ENCODE peak calls at places on chromosome 6, in four cellular contexts. One of them, this sample, is unnamed.
A peak's percentile ranks its signal among the peaks of the same experiment; 100 is the strongest.

GRCh38 chr6:89244237-89244985 is 27.3 kb upstream of the GABRR1 start:
- DNase-seq in SK-N-SH: no peak
- DNase-seq in cardiac fibroblast: no peak
- DNase-seq in ovary: no peak
- DNase-seq in this sample: no peak

GRCh38 chr6:79724816-79725215 is 93.7 kb downstream of the SH3BGRL2 start:
- DNase-seq in ovary: no peak
- DNase-seq in cardiac fibroblast: no peak
- DNase-seq in SK-N-SH: peak; percentile 8
- DNase-seq in this sample: no peak

GRCh38 chr6:188821-189655 is 103.2 kb upstream of the DUSP22 start:
- DNase-seq in ovary: peak; percentile 73
- DNase-seq in cardiac fibroblast: peak; percentile 83
- DNase-seq in SK-N-SH: peak; percentile 82
- DNase-seq in this sample: peak; percentile 72

GRCh38 chr6:137547186-137547585 is 53.0 kb upstream of the OLIG3 start:
- DNase-seq in ovary: no peak
- DNase-seq in cardiac fibroblast: no peak
- DNase-seq in SK-N-SH: no peak
- DNase-seq in this sample: no peak

GRCh38 chr6:48978016-48978415 is 485.0 kb downstream of the MMUT start:
- DNase-seq in ovary: no peak
- DNase-seq in SK-N-SH: no peak
- DNase-seq in cardiac fibroblast: peak; percentile 74
- DNase-seq in this sample: no peak

GRCh38 chr6:108564178-108564577 is 3.5 kb downstream of the FOXO3 start:
- DNase-seq in ovary: no peak
- DNase-seq in SK-N-SH: no peak
- DNase-seq in cardiac fibroblast: peak; percentile 97
- DNase-seq in this sample: no peak

GRCh38 chr6:111550953-111551352 is 54.7 kb downstream of the TRAF3IP2 start:
- DNase-seq in cardiac fibroblast: no peak
- DNase-seq in SK-N-SH: no peak
- DNase-seq in ovary: no peak
- DNase-seq in this sample: no peak

GRCh38 chr6:64376394-64376793 is 740.8 kb downstream of the PHF3 start:
- DNase-seq in ovary: no peak
- DNase-seq in SK-N-SH: no peak
- DNase-seq in cardiac fibroblast: no peak
- DNase-seq in this sample: no peak

GRCh38 chr6:158149641-158150040 is 18.4 kb downstream of the SERAC1 start:
- DNase-seq in SK-N-SH: no peak
- DNase-seq in cardiac fibroblast: peak; percentile 76
- DNase-seq in ovary: no peak
- DNase-seq in this sample: no peak

GRCh38 chr6:83365931-83366330 is 64.9 kb downstream of the ME1 start:
- DNase-seq in cardiac fibroblast: peak; percentile 52
- DNase-seq in SK-N-SH: no peak
- DNase-seq in ovary: no peak
- DNase-seq in this sample: no peak

GRCh38 chr6:90484903-90485302 is 102.0 kb downstream of the MAP3K7 start:
- DNase-seq in SK-N-SH: no peak
- DNase-seq in cardiac fibroblast: no peak
- DNase-seq in ovary: no peak
- DNase-seq in this sample: no peak

GRCh38 chr6:25670793-25671513 is 18.9 kb downstream of the SCGN start:
- DNase-seq in ovary: no peak
- DNase-seq in SK-N-SH: no peak
- DNase-seq in cardiac fibroblast: peak; percentile 6
- DNase-seq in this sample: no peak

GRCh38 chr6:155389130-155389529 is 66.5 kb downstream of the NOX3 start:
- DNase-seq in SK-N-SH: no peak
- DNase-seq in cardiac fibroblast: peak; percentile 88
- DNase-seq in ovary: no peak
- DNase-seq in this sample: no peak

GRCh38 chr6:137102851-137103492 is 58.2 kb upstream of the IL20RA start:
- DNase-seq in SK-N-SH: no peak
- DNase-seq in ovary: no peak
- DNase-seq in cardiac fibroblast: no peak
- DNase-seq in this sample: no peak

GRCh38 chr6:160102399-160102798 is 19.2 kb upstream of the SLC22A1 start:
- DNase-seq in cardiac fibroblast: no peak
- DNase-seq in ovary: no peak
- DNase-seq in SK-N-SH: no peak
- DNase-seq in this sample: no peak

DNA sequence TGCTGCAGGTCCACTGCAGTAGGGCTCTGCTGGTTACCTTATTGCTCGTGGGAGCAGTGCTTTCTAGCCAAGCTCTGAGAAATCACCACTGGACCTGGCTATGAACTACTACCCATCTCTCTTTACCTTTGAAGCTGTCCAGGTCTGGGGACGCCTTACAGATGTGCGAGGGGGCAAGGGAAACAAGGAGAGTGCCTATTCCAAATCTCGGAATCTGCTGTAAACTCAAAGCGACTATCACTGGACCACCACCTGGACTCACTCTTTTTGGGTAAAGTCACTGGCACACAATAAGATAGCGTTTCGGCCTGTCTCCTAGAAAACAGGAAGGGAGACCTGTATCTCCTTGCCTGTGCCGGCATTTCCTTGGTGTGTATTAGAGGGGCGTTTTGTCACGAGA is 5.3 kb downstream of the NRN1 start:
- DNase-seq in cardiac fibroblast: no peak
- DNase-seq in ovary: no peak
- DNase-seq in SK-N-SH: no peak
- DNase-seq in this sample: no peak
- H3K4me3 ChIP-seq in cardiac fibroblast: no peak overlapping the region
- H3K4me3 ChIP-seq in ovary: no peak overlapping the region
- H3K4me3 ChIP-seq in SK-N-SH: no peak overlapping the region
- H3K4me3 ChIP-seq in this sample: no peak overlapping the region

GRCh38 chr6:2992330-2992979 is 7.2 kb upstream of the NQO2 start:
- DNase-seq in ovary: no peak
- DNase-seq in SK-N-SH: no peak
- DNase-seq in cardiac fibroblast: no peak
- DNase-seq in this sample: no peak
- H3K4me3 ChIP-seq in ovary: no peak overlapping the region
- H3K4me3 ChIP-seq in SK-N-SH: no peak overlapping the region
- H3K4me3 ChIP-seq in cardiac fibroblast: no peak overlapping the region
- H3K4me3 ChIP-seq in this sample: no peak overlapping the region

DNA sequence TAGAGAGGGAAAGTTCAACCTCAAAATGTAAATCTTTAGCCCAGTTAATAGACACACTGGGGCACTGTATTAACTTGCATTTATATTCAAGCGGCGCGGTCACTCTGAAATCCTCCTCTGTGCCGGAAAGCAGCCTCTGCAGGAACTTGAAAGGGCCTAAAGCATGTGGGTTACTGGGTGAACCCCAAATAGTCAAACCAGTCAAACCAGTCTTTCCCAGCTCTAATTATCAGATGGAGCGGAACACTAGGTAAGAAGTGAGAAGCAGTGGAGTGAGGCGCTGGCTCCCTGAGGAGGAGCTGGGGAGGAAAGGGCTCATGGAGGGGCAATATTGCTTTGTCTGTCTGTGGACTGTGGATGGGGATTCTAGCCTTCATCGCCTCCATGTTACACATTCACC is 531.3 kb downstream of the QKI start:
- DNase-seq in cardiac fibroblast: no peak
- DNase-seq in ovary: no peak
- DNase-seq in SK-N-SH: no peak
- DNase-seq in this sample: no peak
- H3K4me3 ChIP-seq in cardiac fibroblast: no peak overlapping the region
- H3K4me3 ChIP-seq in ovary: no peak overlapping the region
- H3K4me3 ChIP-seq in SK-N-SH: no peak overlapping the region
- H3K4me3 ChIP-seq in this sample: no peak overlapping the region

DNA sequence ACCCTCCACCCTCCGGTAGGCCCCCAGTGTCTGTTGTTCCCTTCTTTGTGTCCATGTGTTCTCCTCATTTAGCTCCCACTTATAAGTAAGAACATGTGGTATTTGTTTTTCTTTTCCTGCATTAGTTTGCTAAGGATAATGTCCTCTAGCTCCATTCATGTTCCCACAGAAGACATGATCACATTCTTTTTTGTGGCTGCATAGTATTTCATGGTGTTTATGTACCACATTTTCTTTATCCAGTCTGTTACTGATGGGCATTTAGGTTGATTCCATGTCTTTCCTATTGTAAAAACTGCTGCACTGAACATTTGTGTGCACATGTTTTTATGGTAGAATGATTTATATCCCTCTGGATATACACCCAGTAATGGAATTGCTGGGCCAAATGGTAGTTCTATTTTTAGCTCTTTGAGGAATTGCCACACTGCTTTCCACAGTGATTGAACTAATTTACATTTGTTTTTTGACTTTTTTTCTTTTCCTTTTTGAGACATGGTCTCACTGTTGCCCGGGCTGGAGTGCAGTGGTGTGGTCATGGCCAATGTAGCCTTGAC is 4.5 kb downstream of the KPNA5 start:
- DNase-seq in cardiac fibroblast: no peak
- DNase-seq in SK-N-SH: no peak
- DNase-seq in ovary: no peak
- DNase-seq in this sample: no peak
- H3K4me3 ChIP-seq in cardiac fibroblast: no peak overlapping the region
- H3K4me3 ChIP-seq in SK-N-SH: no peak overlapping the region
- H3K4me3 ChIP-seq in ovary: no peak overlapping the region
- H3K4me3 ChIP-seq in this sample: no peak overlapping the region

DNA sequence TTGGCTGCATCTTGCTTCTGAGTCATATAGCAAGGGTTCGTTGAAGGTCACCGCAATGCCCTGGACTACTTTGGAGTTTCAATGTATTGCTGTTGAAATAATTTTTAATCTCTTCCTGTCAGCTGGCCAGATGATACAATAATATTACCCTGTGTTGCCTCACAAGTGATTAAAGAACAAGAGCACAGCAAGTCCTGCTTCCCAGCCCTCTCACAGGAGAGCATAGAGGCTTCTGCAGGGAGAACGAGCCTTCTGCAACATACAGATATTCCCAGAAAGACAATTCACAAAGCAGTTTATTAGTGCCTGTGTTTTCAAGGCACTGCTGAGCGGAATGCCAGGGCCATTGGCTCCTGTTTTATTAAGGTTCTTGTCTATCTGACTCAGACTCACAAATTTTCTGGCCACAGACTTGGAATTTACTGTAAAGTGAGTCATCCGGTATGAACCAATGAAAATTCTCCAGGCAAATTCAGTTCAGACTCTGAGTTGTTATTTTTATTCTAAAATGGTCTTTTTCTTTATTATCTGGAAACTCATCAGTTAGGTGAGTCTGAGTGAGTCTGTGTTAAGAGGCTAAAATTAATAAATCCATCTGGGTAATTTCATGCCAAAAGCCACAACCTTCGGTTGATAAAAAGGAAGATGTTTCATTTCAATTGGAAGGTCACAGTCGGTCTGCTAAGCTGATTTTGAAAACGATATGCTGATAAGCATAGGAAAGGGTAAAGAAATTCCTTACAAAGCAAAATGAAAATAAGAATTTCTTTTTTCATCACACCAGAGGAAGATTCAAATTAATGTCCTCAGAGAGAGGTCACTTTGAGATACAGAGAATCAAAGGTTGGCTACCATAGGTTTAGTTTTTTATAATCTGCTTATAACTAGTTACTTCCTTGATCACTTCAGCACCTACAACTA is 289.4 kb upstream of the STXBP5 start:
- DNase-seq in ovary: peak; percentile 57
- DNase-seq in SK-N-SH: peak; percentile 8
- DNase-seq in cardiac fibroblast: peak; percentile 98
- DNase-seq in this sample: peak; percentile 59
- H3K4me3 ChIP-seq in ovary: peak overlapping the region; percentile 8
- H3K4me3 ChIP-seq in SK-N-SH: peak overlapping the region; percentile 59
- H3K4me3 ChIP-seq in cardiac fibroblast: no peak overlapping the region
- H3K4me3 ChIP-seq in this sample: no peak overlapping the region

DNA sequence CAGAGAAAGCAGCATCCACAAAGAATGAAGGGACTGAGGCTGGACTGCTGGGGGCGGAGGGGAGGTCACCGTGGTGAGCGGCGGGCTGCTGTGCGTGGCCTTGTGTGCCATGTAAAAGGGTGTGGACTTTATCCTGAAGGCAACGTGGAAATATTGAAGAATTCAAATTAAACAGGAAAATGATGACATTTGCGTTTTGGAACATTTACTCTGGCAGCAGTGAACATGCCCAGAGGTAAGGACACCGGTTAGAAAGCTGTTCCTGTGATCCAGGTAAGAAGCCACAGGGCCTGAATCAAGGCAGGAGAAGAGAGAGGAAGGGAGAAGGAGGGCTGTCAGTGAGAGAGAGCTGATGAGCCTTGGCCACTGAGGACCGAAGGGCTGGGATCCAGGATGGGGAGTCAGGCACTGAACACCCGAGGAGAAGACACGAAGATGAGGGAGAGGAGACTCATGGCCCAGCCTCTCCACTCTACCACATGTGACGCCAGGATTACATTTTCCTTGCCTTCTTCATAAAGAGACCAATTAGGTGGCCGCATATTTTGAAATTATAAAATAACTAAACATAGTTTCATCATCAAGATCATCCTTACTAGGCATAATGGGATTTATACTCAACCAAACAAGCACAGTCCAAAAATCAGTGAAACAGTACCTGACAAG is 58.4 kb downstream of the TRAM2 start:
- DNase-seq in SK-N-SH: no peak
- DNase-seq in ovary: no peak
- DNase-seq in cardiac fibroblast: no peak
- DNase-seq in this sample: no peak
- H3K4me3 ChIP-seq in SK-N-SH: peak overlapping the region; percentile 35
- H3K4me3 ChIP-seq in ovary: no peak overlapping the region
- H3K4me3 ChIP-seq in cardiac fibroblast: no peak overlapping the region
- H3K4me3 ChIP-seq in this sample: no peak overlapping the region

DNA sequence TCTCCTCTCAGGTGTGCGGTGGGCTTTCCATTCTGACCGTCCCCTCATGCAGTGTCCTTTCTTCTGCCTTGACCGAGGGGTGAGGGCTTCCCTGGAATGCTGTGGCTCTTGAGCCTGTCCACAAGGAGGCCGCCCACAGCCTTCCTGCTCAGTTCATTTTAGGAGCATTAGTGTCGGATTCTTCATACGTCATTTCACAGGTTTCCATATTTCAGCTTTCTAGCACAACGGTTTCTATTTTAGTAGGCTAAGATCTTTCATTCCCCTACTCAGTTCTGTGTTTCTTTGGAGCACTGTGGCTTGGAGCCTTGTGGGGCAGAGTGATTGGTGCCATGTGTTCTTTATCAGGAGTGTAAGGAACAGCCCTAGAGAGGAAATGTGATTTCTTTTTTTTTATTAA is 5.5 kb downstream of the PPP1R3G start:
- DNase-seq in SK-N-SH: no peak
- DNase-seq in ovary: no peak
- DNase-seq in cardiac fibroblast: no peak
- DNase-seq in this sample: no peak
- H3K4me3 ChIP-seq in SK-N-SH: no peak overlapping the region
- H3K4me3 ChIP-seq in ovary: no peak overlapping the region
- H3K4me3 ChIP-seq in cardiac fibroblast: no peak overlapping the region
- H3K4me3 ChIP-seq in this sample: no peak overlapping the region